ENCODE peak calls at places on chromosomes 1 and 21, in four cellular contexts. V, F, M and S are unnamed samples. For H4K20me1, the result is how much of the 10 kb centered on the place peaks cover.

GRCh38 chr1:162234571-162234970 is 142.1 kb downstream of the SPATA46 start:
- DNase-seq in V (no peak), F (no peak), M (no peak), S (no peak)

GRCh38 chr1:229339520-229339919 is 3.3 kb downstream of the CCSAP start:
- DNase-seq in V (no peak), F (peak), M (no peak), S (no peak)

GRCh38 chr1:71047635-71048607 is at the start of gene PTGER3:
- DNase-seq in V (no peak), F (no peak), M (no peak), S (no peak)

GRCh38 chr1:174988986-174989385 is 10.8 kb upstream of the CACYBP start:
- DNase-seq in V (no peak), F (no peak), M (no peak), S (no peak)

GRCh38 chr1:179058343-179059184 is 23.3 kb upstream of the TOR3A start:
- DNase-seq in V (no peak), F (peak), M (no peak), S (no peak)

GRCh38 chr1:37692834-37693175 is 489 bp downstream of the CDCA8 start:
- DNase-seq in V (no peak), F (no peak), M (no peak), S (no peak)

GRCh38 chr21:27590271-27590670 is 623.4 kb upstream of the ADAMTS5 start:
- DNase-seq in V (no peak), F (peak), M (no peak), S (no peak)

GRCh38 chr21:35611752-35612151 is 448.6 kb downstream of the SETD4 start:
- DNase-seq in V (no peak), F (peak), M (no peak), S (no peak)

GRCh38 chr1:67532452-67533216 is 102.4 kb upstream of the SERBP1 start:
- DNase-seq in V (peak), F (peak), M (peak), S (peak)

GRCh38 chr21:42222386-42222785 is 3.4 kb downstream of the ABCG1 start:
- DNase-seq in V (no peak), F (no peak), M (no peak), S (no peak)

GRCh38 chr1:150015733-150016132 is 5.2 kb upstream of the OTUD7B start:
- DNase-seq in V (no peak), F (peak), M (no peak), S (no peak)

GRCh38 chr1:220062629-220063028 is 16.3 kb upstream of the EPRS1 start:
- DNase-seq in V (no peak), F (no peak), M (no peak), S (no peak)

GRCh38 chr1:99570486-99571089 is 75.3 kb upstream of the PALMD start:
- DNase-seq in V (no peak), F (peak), M (no peak), S (peak)

GRCh38 chr1:235791532-235792060 is 75.1 kb downstream of the LYST start:
- DNase-seq in V (no peak), F (no peak), M (no peak), S (no peak)

GRCh38 chr1:205451202-205451601 is 4.6 kb downstream of the BLACAT1 start:
- DNase-seq in V (no peak), F (no peak), M (no peak), S (no peak)

GRCh38 chr1:59699227-59699847 is 115.4 kb upstream of the HOOK1 start:
- DNase-seq in V (peak), F (peak), M (peak), S (peak)

GRCh38 chr1:201603613-201604232 is 64.8 kb downstream of the NAV1 start:
- DNase-seq in V (no peak), F (no peak), M (no peak), S (peak)

GRCh38 chr1:230703679-230704385 is 10.1 kb downstream of the AGT start:
- DNase-seq in V (no peak), F (no peak), M (no peak), S (no peak)

GRCh38 chr1:230702934-230703678 is 10.8 kb downstream of the AGT start:
- DNase-seq in V (no peak), F (no peak), M (no peak), S (no peak)

GRCh38 chr1:230705289-230706019 is 8.5 kb downstream of the AGT start:
- DNase-seq in V (no peak), F (no peak), M (no peak), S (no peak)

GRCh38 chr1:230706020-230706699 is 7.8 kb downstream of the AGT start:
- DNase-seq in V (no peak), F (no peak), M (no peak), S (no peak)

DNA sequence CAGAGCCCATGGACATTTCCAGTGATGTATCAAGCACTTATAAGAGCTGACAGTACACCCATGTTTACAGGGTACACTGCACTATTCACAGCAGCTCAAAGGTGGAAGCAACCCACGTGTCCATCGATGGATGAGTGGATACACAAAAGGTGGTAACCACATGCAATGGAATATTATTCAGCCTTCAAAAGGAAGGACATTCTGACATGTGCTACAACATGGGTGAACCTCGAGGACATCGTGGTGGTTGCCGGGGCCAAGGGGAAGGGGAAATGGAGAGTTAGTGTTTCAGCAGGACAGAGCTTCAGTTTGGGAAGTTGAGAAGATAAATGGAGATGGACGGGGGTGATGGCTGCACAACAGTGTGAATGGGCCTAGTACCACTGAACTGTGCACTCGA is 9.1 kb downstream of the AGT start:
- DNase-seq in V (no peak), F (no peak), M (no peak), S (no peak)
- H4K20me1 ChIP-seq in V (under half), F (under half), M (under half), S (under half)

GRCh38 chr1:156502396-156502748 is 1.8 kb upstream of the MEF2D start:
- DNase-seq in V (no peak), F (no peak), M (peak), S (no peak)

GRCh38 chr1:156503672-156504055 is 3.1 kb upstream of the MEF2D start:
- DNase-seq in V (no peak), F (peak), M (no peak), S (no peak)

GRCh38 chr1:156500847-156501686 is 492 bp upstream of the MEF2D start:
- DNase-seq in V (peak), F (peak), M (peak), S (peak)

GRCh38 chr1:156504062-156504813 is 3.7 kb upstream of the MEF2D start:
- DNase-seq in V (no peak), F (peak), M (peak), S (no peak)

DNA sequence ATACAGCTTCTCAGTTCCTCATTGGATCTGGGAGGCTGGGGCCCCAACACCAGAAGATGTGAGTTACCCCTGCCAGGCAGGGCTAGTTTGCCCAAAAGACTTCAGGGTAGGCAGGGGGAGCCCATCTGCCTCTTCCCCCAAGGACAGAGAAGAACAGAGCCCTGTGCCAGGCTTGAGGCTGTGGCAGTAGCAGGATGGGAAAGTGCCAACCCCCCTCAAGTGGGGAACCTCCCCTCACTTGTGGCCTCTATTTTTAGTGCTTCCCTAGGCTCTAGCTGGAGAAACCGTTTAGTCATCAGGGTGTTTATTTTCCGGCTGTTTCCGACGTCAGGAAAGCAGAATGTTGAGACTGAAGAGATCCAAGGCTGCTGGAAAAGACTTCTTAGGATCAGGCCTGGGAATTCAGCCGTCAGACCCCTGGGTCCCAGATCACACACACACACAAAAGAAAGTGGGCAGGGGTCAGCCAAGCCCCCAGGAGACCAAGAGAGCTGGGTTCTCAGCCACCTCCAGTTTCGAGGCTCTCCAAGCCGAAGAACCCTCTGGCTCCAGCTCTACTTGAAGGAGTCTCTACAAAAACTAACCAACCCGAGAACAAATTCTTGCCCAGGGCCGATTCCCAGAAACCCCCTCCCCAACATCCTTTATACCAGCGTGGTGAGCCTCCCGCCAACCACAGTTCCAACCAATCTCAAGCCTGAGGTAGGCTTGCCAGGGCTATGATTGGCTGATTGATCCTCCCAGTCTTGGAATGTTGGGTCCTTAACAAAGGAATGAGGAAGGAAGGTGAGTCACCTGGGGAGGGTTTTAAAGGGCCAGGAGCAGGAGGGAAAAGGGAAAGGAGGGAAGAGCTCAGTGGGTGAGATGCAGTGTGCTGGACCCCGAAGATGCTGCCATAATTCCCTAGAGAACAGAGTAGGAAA is 2.4 kb upstream of the MEF2D start:
- DNase-seq in V (peak), F (peak), M (peak), S (peak)
- H3K4me3 ChIP-seq in V (peak), F (peak), M (peak), S (peak)

GRCh38 chr1:31422505-31423319 is 9.7 kb downstream of the SERINC2 start:
- DNase-seq in V (peak), F (peak), M (peak), S (peak)

GRCh38 chr1:31421404-31422040 is 8.5 kb downstream of the SERINC2 start:
- DNase-seq in V (no peak), F (peak), M (peak), S (peak)

GRCh38 chr1:31418626-31419025 is 5.6 kb downstream of the SERINC2 start:
- DNase-seq in V (no peak), F (no peak), M (no peak), S (no peak)

GRCh38 chr1:31423418-31423947 is 10.5 kb downstream of the SERINC2 start:
- DNase-seq in V (no peak), F (no peak), M (peak), S (no peak)

DNA sequence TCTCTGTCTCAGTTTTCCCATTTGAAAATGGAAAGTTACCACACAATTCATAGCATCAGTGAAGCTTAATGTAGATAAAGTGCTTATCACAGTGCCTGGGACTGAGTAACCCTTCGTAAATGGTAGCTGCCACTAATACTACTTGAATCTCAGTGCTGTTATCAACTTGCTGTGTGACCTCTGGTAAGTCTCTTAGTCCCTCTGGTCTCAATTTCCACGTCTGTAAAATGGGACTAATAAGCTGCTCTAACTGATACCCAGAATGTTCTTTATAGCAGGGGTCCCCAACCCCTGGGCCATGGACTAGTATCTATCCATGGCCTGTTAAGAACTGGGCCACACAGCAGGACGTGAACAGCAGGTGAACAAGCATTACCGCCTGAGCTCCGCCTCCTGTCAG is 7.7 kb downstream of the SERINC2 start:
- DNase-seq in V (no peak), F (no peak), M (no peak), S (no peak)
- H4K20me1 ChIP-seq in V (under half), F (under half), M (under half), S (under half)

DNA sequence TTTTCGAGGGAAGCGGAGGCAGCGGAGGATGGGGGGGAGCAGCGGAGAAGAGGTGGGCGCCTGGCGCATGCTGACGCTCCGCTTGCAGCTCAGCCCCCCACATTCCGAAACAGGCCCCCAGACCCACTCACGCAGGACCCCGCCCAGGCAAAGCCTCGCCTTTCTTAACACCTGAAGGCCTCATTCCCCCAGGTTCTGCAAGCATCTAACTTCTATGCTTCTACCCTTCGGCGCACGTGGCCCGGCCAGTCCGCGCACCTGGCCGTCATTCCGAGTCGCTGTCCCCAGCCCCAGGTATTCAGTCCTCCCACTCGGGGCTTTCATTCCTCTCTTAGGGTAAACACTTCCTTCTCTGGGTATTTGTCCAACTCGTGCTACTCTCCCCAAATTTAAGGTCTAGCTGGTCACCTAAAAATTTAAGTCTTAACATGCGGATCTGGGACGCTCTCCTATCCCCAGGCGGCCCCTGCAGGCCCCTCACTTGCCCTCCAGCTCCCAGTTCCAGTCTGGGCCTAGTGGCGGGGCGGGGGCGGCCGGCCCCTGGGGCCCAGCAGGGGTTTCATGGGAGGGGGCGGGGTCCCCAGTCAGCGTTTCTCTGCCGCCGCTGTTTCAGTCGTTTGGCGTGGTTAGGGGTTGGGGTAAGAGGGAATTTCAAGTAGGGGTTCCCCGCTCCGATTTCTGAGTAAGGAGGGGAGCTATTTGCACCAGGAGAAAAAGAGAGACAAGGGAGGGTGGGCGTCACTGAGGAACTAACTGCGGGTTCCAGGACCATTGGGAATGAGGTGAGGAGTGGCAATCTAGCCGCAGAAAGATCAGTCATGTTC is 2.7 kb upstream of the ZBTB7B start:
- DNase-seq in V (no peak), F (peak), M (peak), S (no peak)
- H3K4me3 ChIP-seq in V (peak), F (peak), M (peak), S (peak)

DNA sequence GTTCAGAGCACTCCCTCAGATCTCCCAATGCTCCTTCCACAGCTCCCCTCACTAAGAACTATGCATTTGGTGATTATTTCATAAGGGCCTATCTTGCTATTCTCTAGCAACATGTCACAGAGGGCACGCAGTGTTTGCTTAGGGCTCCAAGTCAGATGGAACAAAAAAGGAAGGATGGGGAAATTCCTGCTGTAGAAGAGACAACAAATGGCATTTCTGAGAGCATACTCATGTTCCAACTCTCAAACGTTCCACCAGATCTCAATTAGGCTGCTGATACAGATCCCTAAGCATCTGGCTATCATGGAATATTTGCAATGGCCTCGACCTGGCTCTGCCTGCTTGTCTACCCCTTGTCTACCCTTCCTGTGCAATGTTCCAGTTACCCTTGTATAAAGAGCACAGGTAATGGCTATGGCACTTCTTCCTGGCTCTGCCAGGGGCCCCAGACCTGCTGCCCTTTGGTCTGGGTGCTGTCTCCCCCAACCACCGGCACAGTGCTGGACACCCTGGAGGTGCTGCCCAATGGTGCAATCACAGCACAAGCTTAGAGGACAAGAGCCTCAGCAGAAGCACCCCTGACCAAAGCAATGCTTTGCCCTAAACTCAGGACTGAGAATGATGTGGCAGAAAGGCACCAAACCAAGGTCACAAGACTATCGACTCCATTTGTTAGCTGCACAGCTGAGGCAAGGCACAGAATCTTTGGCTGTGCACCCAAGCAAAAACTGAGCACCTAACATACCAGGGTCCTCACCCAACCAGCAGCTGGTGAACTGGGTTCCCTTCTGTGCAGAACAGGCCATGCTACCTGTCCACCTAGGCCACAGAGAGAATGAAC is 3.6 kb downstream of the PARP1 start:
- DNase-seq in V (no peak), F (peak), M (peak), S (peak)
- H4K20me1 ChIP-seq in V (under half), F (under half), M (under half), S (under half)

GRCh38 chr1:113392541-113392940 is 2.2 kb downstream of the MAGI3 start:
- DNase-seq in V (no peak), F (no peak), M (no peak), S (no peak)
- H3K4me3 ChIP-seq in V (no peak), F (peak), M (no peak), S (peak)